ENCODE peak calls at places on chromosomes 16 and 17, in seven cellular contexts. Y, V, P, R, Z, F and B are unnamed samples.

GRCh38 chr16:86723699-86724098 is 145.3 kb downstream of the FOXL1 start:
- DNase-seq in Z (no peak), V (no peak), P (peak; percentile 73), F (peak; percentile 69), R (no peak), Y (no peak), B (no peak)

GRCh38 chr17:1110844-1111598 is 68.8 kb downstream of the ABR start:
- DNase-seq in P (peak; percentile 71), Z (no peak), Y (no peak), F (no peak), R (no peak), V (no peak), B (peak; percentile 62)

GRCh38 chr17:15112881-15113617 is 152.1 kb downstream of the PMP22 start:
- DNase-seq in F (no peak), R (no peak), Z (no peak), P (no peak), Y (no peak), V (no peak), B (no peak)

GRCh38 chr17:29212681-29213121 is 32.5 kb upstream of the MYO18A start:
- DNase-seq in Y (no peak), P (no peak), R (no peak), Z (no peak), F (no peak), V (no peak), B (no peak)

GRCh38 chr17:48760411-48760810 is 31.9 kb upstream of the HOXB13 start:
- DNase-seq in R (no peak), V (no peak), F (no peak), P (no peak), Y (peak; percentile 81), Z (no peak), B (peak; percentile 74)

GRCh38 chr17:51425793-51426192 is 165.4 kb downstream of the UTP18 start:
- DNase-seq in Z (no peak), Y (no peak), V (no peak), P (no peak), F (no peak), R (no peak), B (no peak)

GRCh38 chr16:19774024-19774423 is 56.0 kb downstream of the IQCK start:
- DNase-seq in V (no peak), Z (no peak), F (no peak), R (no peak), P (no peak), Y (no peak), B (no peak)

GRCh38 chr16:47731252-47731651 is 270.1 kb downstream of the PHKB start:
- DNase-seq in F (no peak), P (no peak), V (no peak), R (no peak), Z (no peak), Y (no peak), B (no peak)

GRCh38 chr17:41065829-41066624 is at the start of gene KRTAP2-4:
- DNase-seq in P (no peak), R (no peak), F (no peak), Z (no peak), Y (no peak), V (no peak), B (no peak)

GRCh38 chr17:73343739-73344454 is 32.1 kb upstream of the CDC42EP4 start:
- DNase-seq in R (no peak), V (no peak), P (no peak), F (no peak), Z (no peak), Y (no peak), B (no peak)

GRCh38 chr17:62110923-62111484 is 45.9 kb upstream of the MED13 start:
- DNase-seq in Z (no peak), R (no peak), F (no peak), V (no peak), Y (no peak), P (no peak), B (peak; percentile 34)

GRCh38 chr17:44983563-44983962 is 15.5 kb upstream of the C1QL1 start:
- DNase-seq in V (no peak), Z (no peak), R (no peak), F (no peak), P (no peak), Y (no peak), B (no peak)

GRCh38 chr16:59698341-59698979 is 964.3 kb upstream of the GOT2 start:
- DNase-seq in V (no peak), P (no peak), R (no peak), F (no peak), Y (no peak), Z (no peak), B (no peak)

GRCh38 chr17:81710514-81711308 is 1.4 kb upstream of the SLC25A10 start:
- DNase-seq in Y (no peak), V (no peak), F (peak; percentile 49), Z (no peak), R (no peak), P (no peak), B (peak; percentile 46)

GRCh38 chr16:56995136-56995805 is 5.9 kb downstream of the NLRC5 start:
- DNase-seq in F (no peak), P (no peak), Z (no peak), Y (no peak), V (no peak), R (no peak), B (no peak)

GRCh38 chr16:27245276-27246231 is 23.0 kb downstream of the NSMCE1 start:
- DNase-seq in Z (no peak), P (peak; percentile 9), Y (no peak), R (no peak), F (no peak), V (no peak), B (no peak)

GRCh38 chr17:2770129-2770528 is 20.7 kb upstream of the CCDC92B start:
- DNase-seq in V (no peak), Z (no peak), P (no peak), F (no peak), R (no peak), Y (no peak), B (no peak)

GRCh38 chr17:57811633-57812280 is 38.1 kb downstream of the MRPS23 start:
- DNase-seq in R (no peak), F (no peak), Z (no peak), P (peak; percentile 52), V (no peak), Y (no peak), B (no peak)